ENCODE peak calls at places on chromosome 18, in five cellular contexts. B is IMR-90, H is heart right ventricle, R is psoas muscle, X is astrocyte of the spinal cord. W is an unnamed sample.

GRCh38 chr18:63131106-63131943 is 188.2 kb downstream of the BCL2 start:
- DNase-seq in B (peak), H (peak), R (no peak), X (peak), W (no peak)

GRCh38 chr18:48934708-48935432 is 15.9 kb downstream of the SMAD7 start:
- DNase-seq in B (no peak), H (peak), R (peak), X (no peak), W (no peak)

GRCh38 chr18:40072761-40073160 is 1882.3 kb upstream of the PIK3C3 start:
- DNase-seq in B (no peak), H (no peak), R (no peak), X (no peak), W (no peak)

GRCh38 chr18:32175265-32175664 is 14.6 kb upstream of the MEP1B start:
- DNase-seq in B (no peak), H (peak), R (no peak), X (no peak), W (no peak)

GRCh38 chr18:32920796-32921787 is 148.3 kb upstream of the KLHL14 start:
- DNase-seq in B (peak), H (no peak), R (no peak), X (peak), W (peak)

GRCh38 chr18:78670778-78671405 is 308.7 kb upstream of the SALL3 start:
- DNase-seq in B (no peak), H (no peak), R (no peak), X (no peak), W (no peak)

GRCh38 chr18:62881509-62882016 is 166.2 kb downstream of the PHLPP1 start:
- DNase-seq in B (peak), H (peak), R (no peak), X (peak), W (peak)

GRCh38 chr18:58359226-58360019 is 269.5 kb downstream of the ALPK2 start:
- DNase-seq in B (peak), H (no peak), R (no peak), X (peak), W (no peak)

GRCh38 chr18:48060947-48061346 is 130.5 kb upstream of the SMAD2 start:
- DNase-seq in B (no peak), H (no peak), R (no peak), X (no peak), W (no peak)

GRCh38 chr18:49135871-49136270 is 185.1 kb upstream of the SMAD7 start:
- DNase-seq in B (peak), H (no peak), R (no peak), X (peak), W (no peak)

GRCh38 chr18:3498705-3499451 is 48.9 kb downstream of the TGIF1 start:
- DNase-seq in B (peak), H (no peak), R (peak), X (peak), W (no peak)

GRCh38 chr18:34710430-34711386 is 610 bp downstream of the DTNA start:
- DNase-seq in B (peak), H (no peak), R (no peak), X (peak), W (no peak)

GRCh38 chr18:4605222-4605621 is 150.1 kb upstream of the DLGAP1 start:
- DNase-seq in B (no peak), H (no peak), R (no peak), X (no peak), W (no peak)

GRCh38 chr18:49934457-49934856 is 121.1 kb upstream of the ACAA2 start:
- DNase-seq in B (peak), H (no peak), R (no peak), X (peak), W (no peak)

GRCh38 chr18:77062518-77063003 is 70.0 kb downstream of the MBP start:
- DNase-seq in B (peak), H (no peak), R (no peak), X (peak), W (no peak)

GRCh38 chr18:44839239-44839666 is 158.6 kb downstream of the SETBP1 start:
- DNase-seq in B (peak), H (peak), R (peak), X (peak), W (no peak)

GRCh38 chr18:42192251-42193248 is 237.5 kb downstream of the PIK3C3 start:
- DNase-seq in B (no peak), H (no peak), R (no peak), X (peak), W (no peak)

GRCh38 chr18:44736664-44737063 is 56.0 kb downstream of the SETBP1 start:
- DNase-seq in B (no peak), H (no peak), R (no peak), X (no peak), W (no peak)

GRCh38 chr18:79549638-79550000 is 130.0 kb upstream of the CTDP1 start:
- DNase-seq in B (no peak), H (no peak), R (no peak), X (no peak), W (no peak)

GRCh38 chr18:47979611-47980200 is 49.2 kb upstream of the SMAD2 start:
- DNase-seq in B (no peak), H (no peak), R (no peak), X (no peak), W (no peak)

GRCh38 chr18:70413455-70413854 is 124.6 kb downstream of the SOCS6 start:
- DNase-seq in B (no peak), H (no peak), R (no peak), X (no peak), W (no peak)

GRCh38 chr18:49813071-49813320 is 337 bp downstream of the ACAA2 start:
- DNase-seq in B (peak), H (no peak), R (peak), X (peak), W (no peak)

GRCh38 chr18:2985628-2986027 is 27.3 kb downstream of the LPIN2 start:
- DNase-seq in B (peak), H (no peak), R (no peak), X (peak), W (no peak)

GRCh38 chr18:58541137-58541788 is 87.6 kb downstream of the ALPK2 start:
- DNase-seq in B (peak), H (no peak), R (no peak), X (no peak), W (no peak)

GRCh38 chr18:3217930-3218647 is 1.7 kb downstream of the MYOM1 start:
- DNase-seq in B (no peak), H (no peak), R (no peak), X (no peak), W (no peak)

GRCh38 chr18:48855422-48856377 is 95.1 kb downstream of the SMAD7 start:
- DNase-seq in B (no peak), H (no peak), R (no peak), X (no peak), W (no peak)

GRCh38 chr18:6482198-6482977 is 67.7 kb upstream of the L3MBTL4 start:
- DNase-seq in B (peak), H (peak), R (peak), X (peak), W (no peak)

GRCh38 chr18:9827211-9827855 is 58.4 kb upstream of the TXNDC2 start:
- DNase-seq in B (no peak), H (no peak), R (no peak), X (no peak), W (no peak)

GRCh38 chr18:5066380-5066977 is 130.6 kb downstream of the AKAIN1 start:
- DNase-seq in B (no peak), H (no peak), R (no peak), X (no peak), W (no peak)

GRCh38 chr18:62387257-62387656 is 62.1 kb downstream of the TNFRSF11A start:
- DNase-seq in B (no peak), H (no peak), R (no peak), X (no peak), W (no peak)

GRCh38 chr18:23828426-23828825 is 139.2 kb downstream of the LAMA3 start:
- DNase-seq in B (peak), H (no peak), R (no peak), X (peak), W (no peak)

GRCh38 chr18:48133675-48134251 is 203.3 kb upstream of the SMAD2 start:
- DNase-seq in B (no peak), H (no peak), R (no peak), X (peak), W (no peak)

GRCh38 chr18:75063196-75063595 is 145.7 kb downstream of the PTGR3 start:
- DNase-seq in B (no peak), H (no peak), R (no peak), X (no peak), W (no peak)

GRCh38 chr18:51196116-51196810 is 1.2 kb downstream of the MEX3C start:
- DNase-seq in B (peak), H (peak), R (peak), X (no peak), W (no peak)

GRCh38 chr18:50008306-50008705 is 186.6 kb downstream of the MYO5B start:
- DNase-seq in B (no peak), H (no peak), R (no peak), X (no peak), W (no peak)

DNA sequence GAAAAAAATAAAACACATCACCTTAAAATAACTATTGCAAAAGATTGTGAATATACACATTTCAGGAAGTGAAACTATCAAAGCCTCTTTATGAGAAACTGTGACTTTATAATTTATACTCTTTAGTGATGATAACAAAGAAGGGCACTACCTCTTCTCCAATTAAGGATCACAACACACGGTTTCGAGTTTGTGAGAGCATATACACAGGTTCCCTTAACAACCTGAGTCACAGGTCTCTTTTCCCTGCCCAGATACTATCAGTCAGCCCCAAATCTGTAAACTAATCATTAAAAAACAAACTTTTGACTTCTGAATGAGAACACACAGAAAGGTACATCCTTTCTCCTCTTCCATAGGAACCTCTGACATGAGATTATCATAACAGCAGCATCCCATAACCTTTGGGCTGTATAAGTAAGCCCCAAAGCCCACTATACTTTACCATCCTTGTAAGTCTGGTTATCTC is 44.9 kb downstream of the PTPN2 start:
- DNase-seq in B (no peak), H (no peak), R (no peak), X (no peak), W (no peak)
- H3K4me3 ChIP-seq in B (no peak), H (no peak), R (no peak), X (no peak), W (no peak)

GRCh38 chr18:55384551-55385275 is 203.3 kb downstream of the TCF4 start:
- DNase-seq in B (peak), H (no peak), R (no peak), X (peak), W (no peak)
- TF ChIP-seq CTCF in B (peak), H (peak), R (peak), X (peak), W (peak)

DNA sequence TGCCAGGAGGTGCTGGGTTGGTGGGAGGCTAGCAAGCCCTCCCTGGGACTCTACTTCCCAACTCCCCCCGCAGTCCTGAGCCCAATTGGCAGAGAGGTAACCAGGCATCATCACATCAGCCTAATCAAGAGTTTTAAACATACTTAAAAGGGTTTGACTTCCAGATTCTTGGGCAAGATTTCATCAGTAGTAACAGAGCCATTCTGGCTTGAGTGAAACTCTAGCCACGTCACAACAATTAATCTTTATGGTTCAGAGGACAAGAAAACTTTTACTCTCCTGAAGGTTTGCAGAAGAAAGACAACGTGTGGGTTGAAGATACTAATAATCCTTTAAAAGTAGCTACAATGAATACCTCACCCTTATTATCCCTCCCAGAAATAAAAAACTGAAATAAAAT is 473.2 kb downstream of the FBXO15 start:
- DNase-seq in B (peak), H (no peak), R (no peak), X (no peak), W (no peak)
- H3K4me3 ChIP-seq in B (no peak), H (no peak), R (no peak), X (no peak), W (no peak)

GRCh38 chr18:25062720-25063119 is 289.2 kb downstream of the ZNF521 start:
- DNase-seq in B (no peak), H (no peak), R (no peak), X (no peak), W (no peak)
- TF ChIP-seq CTCF in B (no peak), H (no peak), R (no peak), X (no peak), W (no peak)

W was measured in AG04449.